ENCODE peak calls at places on chromosome X, in ten cellular contexts. T is naive thymus-derived CD4-positive, alpha-beta T cell; W is left colon; A is LHCN-M2; B is NCI-H2171; M is neural crest cell; N is NCI-H524; O is WTC11; P is memory B cell; U is CD4-positive, CD25-positive, alpha-beta regulatory T cell. I is an unnamed sample.
A peak's percentile ranks its signal among the peaks of the same experiment; 100 is the strongest.

GRCh38 chrX:134373736-134374135 is 86.2 kb upstream of the HPRT1 start:
- DNase-seq in N (no peak), U (no peak), O (no peak), M (no peak), P (no peak), A (no peak), W (no peak), T (no peak), B (no peak), I (no peak)

GRCh38 chrX:47217121-47217851 is 1.2 kb upstream of the CDK16 start:
- DNase-seq in M (peak; percentile 17), U (no peak), T (peak; percentile 62), W (peak; percentile 58), P (no peak), A (no peak), N (peak; percentile 67), B (no peak), O (no peak), I (no peak)

GRCh38 chrX:79130857-79131256 is 13.6 kb upstream of the GPR174 start:
- DNase-seq in A (no peak), M (no peak), O (no peak), B (no peak), N (no peak), U (no peak), P (no peak), W (no peak), T (no peak), I (no peak)

GRCh38 chrX:3425031-3425430 is 78.6 kb upstream of the MXRA5 start:
- DNase-seq in P (no peak), T (no peak), A (no peak), O (no peak), N (no peak), U (no peak), B (no peak), M (no peak), W (no peak), I (no peak)

GRCh38 chrX:3711331-3711917 is 2.0 kb downstream of the PRKX start:
- DNase-seq in U (no peak), M (no peak), T (no peak), O (no peak), P (peak; percentile 51), A (no peak), B (no peak), W (peak; percentile 34), N (no peak), I (no peak)

GRCh38 chrX:19865567-19866363 is 21.6 kb downstream of the SH3KBP1 start:
- DNase-seq in T (no peak), B (no peak), U (no peak), P (no peak), A (no peak), M (no peak), N (no peak), W (no peak), O (no peak), I (no peak)

GRCh38 chrX:46551494-46552128 is 6.4 kb upstream of the ZNF674 start:
- DNase-seq in A (peak; percentile 20), N (no peak), T (no peak), W (no peak), U (no peak), O (peak; percentile 28), B (no peak), P (no peak), M (no peak), I (no peak)

GRCh38 chrX:45591650-45592049 is 391.0 kb upstream of the DIPK2B start:
- DNase-seq in B (no peak), A (no peak), M (no peak), P (no peak), N (no peak), T (no peak), W (no peak), O (no peak), U (no peak), I (no peak)

GRCh38 chrX:29419774-29420553 is 795.4 kb upstream of the MAGEB2 start:
- DNase-seq in A (peak; percentile 60), P (no peak), U (no peak), N (no peak), O (no peak), B (no peak), W (no peak), M (no peak), T (no peak), I (no peak)

GRCh38 chrX:66017659-66018170 is 22.2 kb downstream of the VSIG4 start:
- DNase-seq in O (no peak), B (peak; percentile 54), U (no peak), P (no peak), M (no peak), W (no peak), A (no peak), T (no peak), N (no peak), I (no peak)

GRCh38 chrX:22093550-22093949 is 61.4 kb downstream of the PHEX start:
- DNase-seq in A (no peak), O (no peak), W (no peak), B (no peak), N (no peak), U (no peak), M (no peak), T (no peak), P (no peak), I (no peak)

GRCh38 chrX:20515841-20516461 is 249.2 kb upstream of the RPS6KA3 start:
- DNase-seq in B (no peak), N (no peak), P (no peak), T (no peak), O (no peak), U (no peak), M (no peak), W (no peak), A (peak; percentile 87), I (no peak)

GRCh38 chrX:46298821-46299220 is 246.4 kb downstream of the ZNF674 start:
- DNase-seq in T (no peak), A (peak; percentile 74), B (no peak), M (no peak), P (no peak), O (no peak), W (no peak), N (no peak), U (no peak), I (no peak)

GRCh38 chrX:110167952-110168451 is 149.9 kb downstream of the AMMECR1 start:
- DNase-seq in O (peak; percentile 66), U (peak; percentile 22), B (no peak), M (peak; percentile 37), A (no peak), T (peak; percentile 9), W (no peak), N (no peak), P (peak; percentile 36), I (no peak)

GRCh38 chrX:74449322-74449936 is 28.1 kb downstream of the SLC16A2 start:
- DNase-seq in W (no peak), A (peak; percentile 60), M (no peak), O (no peak), P (no peak), B (peak; percentile 4), U (no peak), N (no peak), T (peak; percentile 10), I (peak; percentile 38)

GRCh38 chrX:16386126-16386525 is 218.8 kb downstream of the MAGEB17 start:
- DNase-seq in A (no peak), B (no peak), M (no peak), N (no peak), P (no peak), U (no peak), O (no peak), W (no peak), T (no peak), I (no peak)

GRCh38 chrX:1932231-1932630 is 317.4 kb downstream of the ASMT start:
- DNase-seq in T (no peak), B (no peak), O (no peak), M (no peak), A (peak; percentile 75), N (no peak), U (no peak), P (no peak), W (no peak), I (no peak)

GRCh38 chrX:42707742-42708141 is 70.2 kb downstream of the PPP1R2C start:
- DNase-seq in A (no peak), T (no peak), M (no peak), B (no peak), P (no peak), O (no peak), W (no peak), N (no peak), U (no peak), I (no peak)

GRCh38 chrX:105745863-105746262 is 76.5 kb upstream of the NRK start:
- DNase-seq in P (no peak), N (no peak), U (no peak), T (no peak), A (no peak), M (no peak), B (no peak), O (no peak), W (no peak), I (no peak)

GRCh38 chrX:55451990-55452824 is at the start of gene MAGEH1:
- DNase-seq in W (peak; percentile 82), U (peak; percentile 74), A (peak; percentile 75), M (peak; percentile 46), T (peak; percentile 88), B (peak; percentile 16), N (peak; percentile 1), O (peak; percentile 54), P (peak; percentile 40), I (peak; percentile 81)

GRCh38 chrX:334331-334891 is 15.8 kb upstream of the GTPBP6 start:
- DNase-seq in B (no peak), N (no peak), W (peak; percentile 14), P (no peak), A (no peak), M (no peak), O (no peak), U (no peak), T (no peak), I (no peak)

GRCh38 chrX:148567229-148567628 is 66.8 kb downstream of the AFF2 start:
- DNase-seq in T (no peak), N (no peak), P (no peak), U (no peak), O (no peak), B (no peak), W (no peak), M (no peak), A (peak; percentile 77), I (no peak)

GRCh38 chrX:84729809-84730208 is 227.6 kb upstream of the HDX start:
- DNase-seq in U (no peak), P (peak; percentile 13), O (peak; percentile 26), A (peak; percentile 34), M (peak; percentile 2), T (no peak), N (peak; percentile 2), B (peak; percentile 1), W (no peak), I (no peak)

GRCh38 chrX:1435241-1435900 is 17.3 kb downstream of the ASMTL start:
- DNase-seq in T (no peak), M (no peak), N (no peak), A (no peak), W (peak; percentile 14), O (peak; percentile 7), U (no peak), B (no peak), P (no peak), I (no peak)

GRCh38 chrX:124555036-124555595 is 208.8 kb downstream of the SH2D1A start:
- DNase-seq in M (no peak), B (no peak), O (no peak), N (no peak), T (no peak), W (no peak), P (no peak), U (no peak), A (no peak), I (no peak)

GRCh38 chrX:16836371-16836770 is 33.8 kb downstream of the RBBP7 start:
- DNase-seq in B (no peak), A (peak; percentile 71), U (no peak), N (no peak), M (peak; percentile 46), T (no peak), O (peak; percentile 46), P (no peak), W (no peak), I (peak; percentile 49)

GRCh38 chrX:5051831-5052491 is 1176.7 kb downstream of the NLGN4X start:
- DNase-seq in T (no peak), N (no peak), P (no peak), O (no peak), M (no peak), U (no peak), B (no peak), A (peak; percentile 94), W (peak; percentile 57), I (no peak)

GRCh38 chrX:11786862-11787261 is 28.8 kb downstream of the MSL3 start:
- DNase-seq in W (no peak), B (no peak), U (no peak), A (no peak), P (no peak), O (no peak), N (no peak), M (no peak), T (peak; percentile 20), I (no peak)